ENCODE peak calls at places on chromosomes 11 and 22, in nine cellular contexts. Q is lower lobe of right lung, G is small intestine, B is cardiac fibroblast, E is endodermal cell, W is NB4, M is SJCRH30, L is body of pancreas, Z is GM12865. I is an unnamed sample.

GRCh38 chr22:27512283-27512761 is 289.2 kb downstream of the MN1 start:
- DNase-seq in B (peak), W (no peak), Q (peak), G (peak), E (no peak), L (peak), M (peak), Z (no peak), I (peak)

GRCh38 chr11:12285811-12286222 is 91.6 kb upstream of the PARVA start:
- DNase-seq in E (no peak), Q (no peak), Z (no peak), G (no peak), L (no peak), W (no peak), B (peak), M (peak), I (no peak)

GRCh38 chr11:13954591-13954990 is 7.9 kb upstream of the SPON1 start:
- DNase-seq in E (no peak), W (no peak), G (no peak), Z (no peak), B (no peak), L (no peak), M (no peak), Q (no peak), I (no peak)

GRCh38 chr11:17173332-17173731 is 34.5 kb downstream of the PIK3C2A start:
- DNase-seq in W (no peak), B (no peak), Z (no peak), G (no peak), E (no peak), M (no peak), Q (no peak), L (no peak), I (no peak)

GRCh38 chr11:34075178-34075820 is 23.8 kb downstream of the CAPRIN1 start:
- DNase-seq in Q (no peak), E (no peak), L (no peak), B (peak), Z (no peak), M (no peak), G (no peak), W (no peak), I (peak)

GRCh38 chr11:556175-556699 is 4.3 kb downstream of the LMNTD2 start:
- DNase-seq in M (no peak), B (no peak), G (peak), E (peak), L (no peak), W (no peak), Z (no peak), Q (no peak), I (peak)

GRCh38 chr11:17076517-17077239 is 789 bp downstream of the RPS13 start:
- DNase-seq in W (peak), Z (peak), E (no peak), Q (no peak), M (peak), B (peak), L (no peak), G (peak), I (no peak)

GRCh38 chr22:33889748-33890147 is 30.5 kb downstream of the LARGE1 start:
- DNase-seq in L (no peak), Q (no peak), Z (peak), W (peak), M (no peak), E (no peak), G (no peak), B (no peak), I (no peak)

GRCh38 chr11:8841899-8842298 is 69.1 kb upstream of the AKIP1 start:
- DNase-seq in E (no peak), W (no peak), B (peak), Z (no peak), Q (no peak), L (no peak), G (peak), M (no peak), I (no peak)

GRCh38 chr11:60078021-60078420 is 10.4 kb upstream of the MS4A2 start:
- DNase-seq in Q (no peak), Z (no peak), L (no peak), M (peak), E (no peak), B (no peak), W (peak), G (no peak), I (no peak)

GRCh38 chr11:125871391-125872137 is 15.9 kb upstream of the HYLS1 start:
- DNase-seq in B (peak), M (peak), E (peak), L (no peak), W (peak), Q (no peak), G (peak), Z (peak), I (no peak)

GRCh38 chr11:96036863-96037262 is 113.0 kb upstream of the MTMR2 start:
- DNase-seq in Q (no peak), W (no peak), E (no peak), G (no peak), B (no peak), L (no peak), M (no peak), Z (no peak), I (no peak)
- H3K4me3 ChIP-seq in Q (no peak), W (no peak), E (no peak), G (no peak), B (no peak), L (no peak), M (no peak), Z (no peak), I (no peak)

GRCh38 chr11:70811483-70811882 is 413.2 kb downstream of the CTTN start:
- DNase-seq in Z (no peak), B (no peak), Q (no peak), W (no peak), E (no peak), G (no peak), M (no peak), L (no peak), I (no peak)

GRCh38 chr11:70815485-70815832 is 417.1 kb downstream of the CTTN start:
- DNase-seq in Q (no peak), L (no peak), Z (no peak), B (no peak), M (no peak), W (no peak), E (no peak), G (no peak), I (no peak)

GRCh38 chr11:70811915-70812314 is 413.6 kb downstream of the CTTN start:
- DNase-seq in G (no peak), B (no peak), Q (no peak), L (no peak), E (no peak), Z (no peak), W (no peak), M (no peak), I (no peak)

GRCh38 chr11:70812472-70812871 is 414.1 kb downstream of the CTTN start:
- DNase-seq in Z (no peak), B (no peak), L (no peak), Q (no peak), M (no peak), E (no peak), G (no peak), W (no peak), I (no peak)

GRCh38 chr11:70813651-70814050 is 415.3 kb downstream of the CTTN start:
- DNase-seq in Q (no peak), W (no peak), G (no peak), M (no peak), L (no peak), Z (no peak), E (no peak), B (no peak), I (no peak)
- H3K4me3 ChIP-seq in Q (no peak), W (no peak), G (no peak), M (no peak), L (no peak), Z (no peak), E (no peak), B (no peak), I (no peak)

GRCh38 chr22:18909556-18909955 is 3.4 kb downstream of the DGCR6 start:
- DNase-seq in L (peak), Z (no peak), G (no peak), E (peak), W (no peak), M (no peak), B (no peak), Q (no peak), I (no peak)

GRCh38 chr22:18905540-18906409 is at the start of gene DGCR6:
- DNase-seq in E (no peak), L (peak), G (no peak), Q (peak), B (no peak), W (no peak), M (no peak), Z (no peak), I (no peak)

DNA sequence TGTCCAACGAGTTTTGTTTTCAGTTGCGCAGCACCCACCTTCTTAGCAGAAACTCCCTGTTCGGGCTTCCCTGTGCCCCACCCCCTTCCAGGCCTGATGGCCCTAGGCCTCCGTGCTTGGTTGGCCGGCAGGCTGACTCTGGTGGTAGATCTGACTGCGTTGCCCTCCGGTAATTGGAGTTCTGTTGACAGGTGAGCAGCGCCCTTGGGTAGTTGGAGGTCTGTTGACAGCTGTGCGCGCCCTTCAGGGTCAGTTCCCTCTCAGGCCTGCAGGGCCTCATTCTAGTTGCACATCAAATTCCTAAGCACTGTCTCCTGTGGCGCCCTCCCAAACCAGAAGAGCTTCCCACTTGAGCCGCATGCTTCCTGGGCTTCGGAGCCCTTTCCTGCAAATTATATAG is 776 bp downstream of the DGCR6 start:
- DNase-seq in G (no peak), E (no peak), W (no peak), Z (no peak), Q (no peak), B (no peak), M (no peak), L (peak), I (no peak)
- H3K4me3 ChIP-seq in G (no peak), E (no peak), W (no peak), Z (no peak), Q (no peak), B (no peak), M (no peak), L (no peak), I (no peak)

DNA sequence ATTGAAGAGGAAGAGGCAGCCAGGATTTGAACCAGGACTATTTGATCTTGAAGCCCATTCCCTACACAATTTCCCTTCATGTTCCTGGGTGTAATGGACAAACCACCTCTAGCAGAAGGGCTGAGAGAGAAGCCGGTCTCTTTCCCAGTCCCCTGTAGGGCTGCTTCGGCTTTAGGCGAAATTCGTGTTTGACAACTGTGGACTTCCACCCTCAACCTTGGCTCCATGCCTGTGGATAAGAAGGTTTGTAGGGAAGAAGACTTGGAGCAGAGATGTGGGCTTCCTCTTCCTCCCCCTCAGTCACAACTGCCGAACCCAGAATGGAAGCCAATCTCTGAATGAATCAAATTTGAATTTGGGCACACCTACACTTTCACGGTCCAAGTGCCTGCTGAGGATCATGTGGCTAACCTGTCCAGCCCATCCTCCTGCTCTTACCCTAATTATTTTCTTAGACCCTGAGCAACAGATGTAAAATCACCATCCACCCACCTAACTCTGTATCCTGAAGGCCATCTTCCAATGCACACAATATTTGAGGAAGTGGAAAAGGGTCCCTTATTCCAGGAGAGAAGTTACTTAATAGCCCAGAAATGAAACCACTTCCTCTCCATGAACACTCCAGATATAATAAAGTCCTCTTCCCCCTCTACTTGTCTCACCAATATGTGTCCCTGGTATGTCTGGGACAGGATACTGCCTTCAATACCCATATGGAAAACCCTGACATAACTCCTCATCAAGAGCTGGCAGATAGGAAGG is 10.1 kb upstream of the SCN2B start:
- DNase-seq in G (peak), Q (no peak), E (no peak), L (no peak), W (peak), Z (no peak), M (no peak), B (no peak), I (no peak)
- H3K4me3 ChIP-seq in G (no peak), Q (no peak), E (no peak), L (no peak), W (no peak), Z (no peak), M (no peak), B (no peak), I (no peak)

GRCh38 chr11:27254744-27255446 is 108.1 kb downstream of the CCDC34 start:
- DNase-seq in Q (no peak), Z (no peak), B (peak), E (no peak), M (no peak), W (no peak), L (no peak), G (no peak), I (no peak)
- H3K4me3 ChIP-seq in Q (no peak), Z (no peak), B (no peak), E (no peak), M (no peak), W (no peak), L (no peak), G (no peak), I (no peak)